ENCODE peak calls at places on chromosomes 5 and 9, in nine cellular contexts. P is prostate gland, I is GM23338, H is A549, K is spleen, N is heart right ventricle, D is endodermal cell, O is tibial artery, T is GM23248. R is an unnamed sample.

GRCh38 chr5:135456238-135457099 is 4.3 kb upstream of the TIFAB start:
- DNase-seq in P (no peak), I (no peak), H (no peak), K (peak), N (no peak), D (no peak), O (peak), T (peak), R (peak)

GRCh38 chr5:146213210-146213838 is 9.9 kb downstream of the RBM27 start:
- DNase-seq in P (no peak), I (no peak), H (no peak), K (no peak), N (no peak), D (no peak), O (no peak), T (no peak), R (no peak)

GRCh38 chr9:114451707-114452031 is 53.6 kb downstream of the WHRN start:
- DNase-seq in P (no peak), I (no peak), H (no peak), K (no peak), N (no peak), D (no peak), O (no peak), T (no peak), R (no peak)

GRCh38 chr5:38872826-38873225 is 27.0 kb downstream of the OSMR start:
- DNase-seq in P (no peak), I (no peak), H (no peak), K (no peak), N (no peak), D (no peak), O (no peak), T (peak), R (no peak)

GRCh38 chr5:113806250-113806649 is 292.8 kb downstream of the YTHDC2 start:
- DNase-seq in P (no peak), I (peak), H (no peak), K (no peak), N (no peak), D (peak), O (no peak), T (peak), R (peak)

GRCh38 chr5:87122171-87122977 is 145.3 kb upstream of the RASA1 start:
- DNase-seq in P (no peak), I (no peak), H (no peak), K (no peak), N (no peak), D (no peak), O (no peak), T (no peak), R (no peak)

GRCh38 chr5:8993031-8993430 is 552.8 kb downstream of the SEMA5A start:
- DNase-seq in P (no peak), I (peak), H (no peak), K (no peak), N (no peak), D (no peak), O (no peak), T (peak), R (no peak)

GRCh38 chr5:62299600-62299999 is 6.4 kb upstream of the KIF2A start:
- DNase-seq in P (no peak), I (no peak), H (no peak), K (no peak), N (no peak), D (no peak), O (no peak), T (no peak), R (no peak)

GRCh38 chr9:89444212-89444611 is 53.7 kb downstream of the SEMA4D start:
- DNase-seq in P (no peak), I (no peak), H (no peak), K (peak), N (no peak), D (no peak), O (no peak), T (no peak), R (no peak)

GRCh38 chr5:28927559-28928326 is 1889.4 kb upstream of the CDH9 start:
- DNase-seq in P (no peak), I (no peak), H (peak), K (peak), N (no peak), D (no peak), O (no peak), T (no peak), R (no peak)

GRCh38 chr5:17022296-17022695 is 86.2 kb upstream of the MYO10 start:
- DNase-seq in P (no peak), I (no peak), H (no peak), K (no peak), N (no peak), D (no peak), O (no peak), T (peak), R (no peak)

GRCh38 chr9:34869390-34869789 is 88.7 kb upstream of the PHF24 start:
- DNase-seq in P (no peak), I (peak), H (no peak), K (no peak), N (no peak), D (no peak), O (no peak), T (peak), R (no peak)

GRCh38 chr5:40447438-40447837 is 232.3 kb upstream of the PTGER4 start:
- DNase-seq in P (no peak), I (no peak), H (no peak), K (no peak), N (no peak), D (no peak), O (no peak), T (peak), R (peak)

GRCh38 chr5:6573651-6574101 is 59.2 kb downstream of the NSUN2 start:
- DNase-seq in P (peak), I (peak), H (no peak), K (no peak), N (no peak), D (no peak), O (no peak), T (no peak), R (no peak)

GRCh38 chr5:138632900-138633489 is 57.8 kb upstream of the HSPA9 start:
- DNase-seq in P (no peak), I (peak), H (peak), K (peak), N (peak), D (peak), O (peak), T (peak), R (peak)

GRCh38 chr9:135086597-135087488 is 625 bp upstream of the OLFM1 start:
- DNase-seq in P (no peak), I (no peak), H (no peak), K (no peak), N (no peak), D (peak), O (no peak), T (no peak), R (no peak)

GRCh38 chr5:103397996-103398581 is 139.5 kb downstream of the MACIR start:
- DNase-seq in P (no peak), I (no peak), H (no peak), K (no peak), N (no peak), D (no peak), O (no peak), T (peak), R (no peak)

GRCh38 chr5:6734781-6735180 is 21.5 kb downstream of the TENT4A start:
- DNase-seq in P (no peak), I (no peak), H (no peak), K (peak), N (no peak), D (no peak), O (peak), T (no peak), R (no peak)

GRCh38 chr5:181281077-181281983 is 20.4 kb upstream of the TRIM52 start:
- DNase-seq in P (no peak), I (peak), H (no peak), K (peak), N (no peak), D (peak), O (no peak), T (no peak), R (no peak)

GRCh38 chr5:124399426-124399961 is 346.9 kb downstream of the ZNF608 start:
- DNase-seq in P (no peak), I (no peak), H (no peak), K (no peak), N (no peak), D (no peak), O (no peak), T (no peak), R (no peak)

DNA sequence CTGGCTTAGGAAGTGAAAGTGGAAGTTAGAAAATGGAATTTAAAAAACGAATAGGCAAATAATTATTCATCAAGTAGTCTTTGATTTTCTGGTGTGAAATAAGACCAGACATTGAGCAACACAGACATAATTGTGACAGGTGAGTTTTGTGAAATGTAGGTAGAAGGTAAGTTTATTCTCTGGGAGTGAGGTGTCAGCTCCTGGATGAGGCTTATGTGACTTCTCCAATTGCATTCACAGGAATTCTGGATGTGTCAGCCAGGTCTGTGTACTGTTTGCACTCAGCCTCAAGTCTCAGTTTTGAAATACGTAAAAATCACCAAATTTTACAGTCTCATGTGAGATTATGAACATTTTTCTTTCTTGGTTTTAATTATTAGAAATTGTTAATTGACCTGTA is 537.6 kb downstream of the CETN3 start:
- DNase-seq in P (no peak), I (no peak), H (no peak), K (no peak), N (no peak), D (no peak), O (no peak), T (no peak), R (no peak)
- H3K4me3 ChIP-seq in P (no peak), I (no peak), H (no peak), K (no peak), N (no peak), D (no peak), O (no peak), T (no peak), R (no peak)

GRCh38 chr5:173733065-173733824 is 116.8 kb upstream of the BOD1 start:
- DNase-seq in P (no peak), I (no peak), H (no peak), K (no peak), N (no peak), D (no peak), O (no peak), T (no peak), R (no peak)
- H3K4me3 ChIP-seq in P (no peak), I (no peak), H (no peak), K (no peak), N (no peak), D (no peak), O (no peak), T (no peak), R (no peak)

GRCh38 chr9:131545786-131546335 is 538 bp downstream of the PRRT1B start:
- DNase-seq in P (no peak), I (peak), H (peak), K (no peak), N (no peak), D (no peak), O (no peak), T (no peak), R (no peak)
- H3K4me3 ChIP-seq in P (peak), I (peak), H (peak), K (no peak), N (no peak), D (no peak), O (peak), T (no peak), R (no peak)

GRCh38 chr9:104767507-104767906 is 3.6 kb downstream of the NIPSNAP3B start:
- DNase-seq in P (no peak), I (no peak), H (no peak), K (no peak), N (no peak), D (no peak), O (no peak), T (no peak), R (no peak)

GRCh38 chr9:104769655-104770054 is 5.7 kb downstream of the NIPSNAP3B start:
- DNase-seq in P (no peak), I (no peak), H (no peak), K (no peak), N (no peak), D (no peak), O (no peak), T (no peak), R (no peak)

GRCh38 chr9:104766025-104766424 is 2.1 kb downstream of the NIPSNAP3B start:
- DNase-seq in P (no peak), I (no peak), H (no peak), K (no peak), N (no peak), D (no peak), O (no peak), T (no peak), R (no peak)

GRCh38 chr9:104765138-104765537 is 1.2 kb downstream of the NIPSNAP3B start:
- DNase-seq in P (no peak), I (no peak), H (no peak), K (no peak), N (no peak), D (no peak), O (no peak), T (no peak), R (no peak)
- H3K4me3 ChIP-seq in P (no peak), I (peak), H (no peak), K (peak), N (peak), D (no peak), O (no peak), T (no peak), R (no peak)

GRCh38 chr9:130940023-130940549 is 1.0 kb upstream of the FIBCD1 start:
- DNase-seq in P (no peak), I (peak), H (no peak), K (no peak), N (no peak), D (peak), O (no peak), T (no peak), R (no peak)

GRCh38 chr9:130938184-130938651 is 829 bp downstream of the FIBCD1 start:
- DNase-seq in P (no peak), I (no peak), H (no peak), K (no peak), N (no peak), D (no peak), O (no peak), T (no peak), R (no peak)

GRCh38 chr9:130937146-130938076 is 1.6 kb downstream of the FIBCD1 start:
- DNase-seq in P (no peak), I (no peak), H (no peak), K (no peak), N (no peak), D (peak), O (no peak), T (no peak), R (no peak)

GRCh38 chr9:130939405-130939941 is 426 bp upstream of the FIBCD1 start:
- DNase-seq in P (no peak), I (peak), H (no peak), K (no peak), N (no peak), D (no peak), O (no peak), T (peak), R (no peak)

GRCh38 chr9:130938652-130939404 is at the start of gene FIBCD1:
- DNase-seq in P (no peak), I (peak), H (peak), K (no peak), N (no peak), D (peak), O (no peak), T (peak), R (no peak)
- H3K4me3 ChIP-seq in P (peak), I (peak), H (peak), K (peak), N (peak), D (peak), O (peak), T (peak), R (peak)

GRCh38 chr5:122076669-122077450 is 1.2 kb downstream of the LOX start:
- DNase-seq in P (peak), I (peak), H (peak), K (peak), N (peak), D (peak), O (peak), T (peak), R (peak)

GRCh38 chr5:122077451-122078115 is 476 bp downstream of the LOX start:
- DNase-seq in P (peak), I (peak), H (no peak), K (peak), N (peak), D (peak), O (peak), T (peak), R (no peak)

GRCh38 chr5:122073023-122073422 is 5.0 kb downstream of the LOX start:
- DNase-seq in P (no peak), I (no peak), H (no peak), K (no peak), N (no peak), D (no peak), O (no peak), T (peak), R (no peak)

GRCh38 chr5:122076023-122076422 is 2.0 kb downstream of the LOX start:
- DNase-seq in P (no peak), I (no peak), H (no peak), K (no peak), N (no peak), D (no peak), O (no peak), T (peak), R (no peak)

GRCh38 chr5:122073864-122074263 is 4.2 kb downstream of the LOX start:
- DNase-seq in P (no peak), I (no peak), H (no peak), K (no peak), N (no peak), D (no peak), O (no peak), T (no peak), R (no peak)
- H3K4me3 ChIP-seq in P (no peak), I (no peak), H (no peak), K (no peak), N (no peak), D (no peak), O (no peak), T (peak), R (peak)

GRCh38 chr9:136799854-136800657 is 3.9 kb downstream of the CCDC183 start:
- DNase-seq in P (peak), I (peak), H (peak), K (peak), N (peak), D (peak), O (no peak), T (peak), R (no peak)
- H3K4me3 ChIP-seq in P (peak), I (peak), H (peak), K (peak), N (peak), D (peak), O (peak), T (peak), R (peak)

GRCh38 chr5:116862632-116863455 is 288.2 kb upstream of the SEMA6A start:
- DNase-seq in P (no peak), I (no peak), H (no peak), K (no peak), N (no peak), D (no peak), O (no peak), T (no peak), R (no peak)

GRCh38 chr5:116861662-116862061 is 287.0 kb upstream of the SEMA6A start:
- DNase-seq in P (no peak), I (no peak), H (no peak), K (no peak), N (no peak), D (no peak), O (no peak), T (no peak), R (peak)

GRCh38 chr5:116865651-116866050 is 291.0 kb upstream of the SEMA6A start:
- DNase-seq in P (no peak), I (peak), H (no peak), K (no peak), N (no peak), D (peak), O (no peak), T (no peak), R (no peak)

GRCh38 chr5:116864157-116864837 is 289.7 kb upstream of the SEMA6A start:
- DNase-seq in P (no peak), I (peak), H (no peak), K (no peak), N (no peak), D (peak), O (no peak), T (no peak), R (no peak)

GRCh38 chr5:116864838-116865190 is 290.2 kb upstream of the SEMA6A start:
- DNase-seq in P (no peak), I (no peak), H (no peak), K (no peak), N (no peak), D (no peak), O (no peak), T (no peak), R (no peak)
- H3K4me3 ChIP-seq in P (no peak), I (no peak), H (no peak), K (no peak), N (no peak), D (no peak), O (no peak), T (no peak), R (no peak)

DNA sequence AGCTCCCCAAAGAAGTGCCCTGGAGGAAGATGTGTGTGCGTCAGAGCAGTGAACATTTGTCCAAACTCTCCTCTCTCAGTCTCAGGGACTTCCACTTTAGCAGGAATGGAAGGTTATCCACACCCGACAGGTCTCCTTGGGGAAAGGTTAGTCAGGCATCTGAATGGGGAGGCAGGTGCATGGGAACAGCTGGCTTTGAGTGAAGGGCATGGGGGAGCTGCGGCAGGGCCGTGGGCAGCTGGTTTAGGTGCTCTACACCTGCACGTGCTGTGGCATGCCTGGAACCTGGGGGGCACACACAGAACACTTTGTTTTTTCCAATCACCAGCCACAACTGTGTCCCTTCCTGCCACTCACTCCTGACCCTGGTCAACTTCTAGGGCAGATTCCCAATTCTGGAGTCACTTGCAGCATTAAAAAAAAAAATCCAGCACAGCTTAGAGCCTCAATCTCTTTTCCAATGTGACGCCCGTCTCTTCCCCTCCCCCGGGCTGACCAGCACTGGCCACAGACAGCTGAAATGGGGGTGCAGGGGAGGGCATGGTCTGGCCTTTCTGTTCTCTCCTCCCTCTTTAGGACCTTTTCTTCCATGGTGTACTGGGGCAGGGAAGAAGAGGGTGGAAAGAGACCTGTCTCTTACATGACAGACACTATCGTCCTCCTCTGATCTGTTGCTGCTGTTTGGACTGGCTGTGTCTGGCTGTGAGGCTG is 9.6 kb upstream of the IL3 start:
- DNase-seq in P (peak), I (no peak), H (no peak), K (no peak), N (no peak), D (no peak), O (no peak), T (no peak), R (no peak)
- H3K4me3 ChIP-seq in P (no peak), I (no peak), H (no peak), K (no peak), N (no peak), D (no peak), O (no peak), T (no peak), R (no peak)

GRCh38 chr5:1521671-1522600 is 1.8 kb downstream of the LPCAT1 start:
- DNase-seq in P (no peak), I (peak), H (no peak), K (peak), N (no peak), D (peak), O (peak), T (peak), R (peak)
- H3K4me3 ChIP-seq in P (peak), I (peak), H (peak), K (peak), N (peak), D (peak), O (peak), T (peak), R (peak)

R was measured in skeletal muscle cell.